ENCODE peak calls at places on chromosome 17, in eight cellular contexts. One of them, this sample, is unnamed.
A peak's percentile ranks its signal among the peaks of the same experiment; 100 is the strongest.

GRCh38 chr17:72665841-72666518 is 426.5 kb downstream of the SLC39A11 start:
- DNase-seq in transverse colon: no peak
- DNase-seq in uterus: no peak
- DNase-seq in thyroid gland: no peak
- DNase-seq in esophagus squamous epithelium: no peak
- DNase-seq in sigmoid colon: peak; percentile 34
- DNase-seq in ovary: no peak
- DNase-seq in A549: no peak
- DNase-seq in this sample: no peak

GRCh38 chr17:60364006-60364405 is 27.9 kb downstream of the USP32 start:
- DNase-seq in esophagus squamous epithelium: no peak
- DNase-seq in uterus: no peak
- DNase-seq in transverse colon: no peak
- DNase-seq in ovary: no peak
- DNase-seq in A549: no peak
- DNase-seq in sigmoid colon: no peak
- DNase-seq in thyroid gland: no peak
- DNase-seq in this sample: no peak

GRCh38 chr17:78378225-78379133 is at the start of gene PGS1:
- DNase-seq in A549: peak; percentile 81
- DNase-seq in ovary: peak; percentile 87
- DNase-seq in sigmoid colon: peak; percentile 88
- DNase-seq in uterus: peak; percentile 70
- DNase-seq in thyroid gland: peak; percentile 77
- DNase-seq in transverse colon: peak; percentile 85
- DNase-seq in esophagus squamous epithelium: no peak
- DNase-seq in this sample: peak; percentile 81

GRCh38 chr17:32927724-32928526 is at the start of gene TMEM98:
- DNase-seq in thyroid gland: peak; percentile 32
- DNase-seq in ovary: peak; percentile 80
- DNase-seq in sigmoid colon: no peak
- DNase-seq in transverse colon: peak; percentile 54
- DNase-seq in uterus: peak; percentile 34
- DNase-seq in A549: no peak
- DNase-seq in esophagus squamous epithelium: no peak
- DNase-seq in this sample: peak; percentile 38

GRCh38 chr17:49964539-49965521 is 4.2 kb upstream of the DLX4 start:
- DNase-seq in esophagus squamous epithelium: no peak
- DNase-seq in thyroid gland: no peak
- DNase-seq in A549: no peak
- DNase-seq in ovary: no peak
- DNase-seq in transverse colon: no peak
- DNase-seq in uterus: no peak
- DNase-seq in sigmoid colon: no peak
- DNase-seq in this sample: no peak

GRCh38 chr17:82820278-82821251 is 19.3 kb downstream of the ZNF750 start:
- DNase-seq in transverse colon: no peak
- DNase-seq in uterus: no peak
- DNase-seq in A549: peak; percentile 31
- DNase-seq in ovary: no peak
- DNase-seq in esophagus squamous epithelium: no peak
- DNase-seq in thyroid gland: no peak
- DNase-seq in sigmoid colon: no peak
- DNase-seq in this sample: no peak

GRCh38 chr17:81397314-81398169 is 2.3 kb downstream of the BAHCC1 start:
- DNase-seq in A549: peak; percentile 81
- DNase-seq in esophagus squamous epithelium: no peak
- DNase-seq in transverse colon: peak; percentile 47
- DNase-seq in uterus: no peak
- DNase-seq in sigmoid colon: no peak
- DNase-seq in thyroid gland: peak; percentile 59
- DNase-seq in ovary: no peak
- DNase-seq in this sample: no peak

GRCh38 chr17:82390015-82390859 is 18.7 kb downstream of the UTS2R start:
- DNase-seq in sigmoid colon: no peak
- DNase-seq in transverse colon: no peak
- DNase-seq in ovary: no peak
- DNase-seq in uterus: no peak
- DNase-seq in thyroid gland: no peak
- DNase-seq in A549: no peak
- DNase-seq in esophagus squamous epithelium: no peak
- DNase-seq in this sample: no peak

GRCh38 chr17:1362065-1362848 is 37.8 kb downstream of the YWHAE start:
- DNase-seq in sigmoid colon: no peak
- DNase-seq in thyroid gland: no peak
- DNase-seq in ovary: no peak
- DNase-seq in A549: no peak
- DNase-seq in transverse colon: no peak
- DNase-seq in esophagus squamous epithelium: no peak
- DNase-seq in uterus: no peak
- DNase-seq in this sample: no peak

GRCh38 chr17:60305141-60305540 is 86.8 kb downstream of the USP32 start:
- DNase-seq in ovary: no peak
- DNase-seq in uterus: no peak
- DNase-seq in A549: peak; percentile 17
- DNase-seq in transverse colon: no peak
- DNase-seq in thyroid gland: no peak
- DNase-seq in esophagus squamous epithelium: no peak
- DNase-seq in sigmoid colon: no peak
- DNase-seq in this sample: no peak

GRCh38 chr17:69047368-69048263 is 13.1 kb downstream of the ABCA9 start:
- DNase-seq in ovary: peak; percentile 70
- DNase-seq in esophagus squamous epithelium: no peak
- DNase-seq in transverse colon: peak; percentile 66
- DNase-seq in uterus: peak; percentile 86
- DNase-seq in A549: peak; percentile 25
- DNase-seq in thyroid gland: peak; percentile 22
- DNase-seq in sigmoid colon: peak; percentile 87
- DNase-seq in this sample: no peak

GRCh38 chr17:45228985-45229517 is 7.4 kb downstream of the FMNL1 start:
- DNase-seq in transverse colon: peak; percentile 87
- DNase-seq in sigmoid colon: peak; percentile 96
- DNase-seq in A549: peak; percentile 96
- DNase-seq in uterus: peak; percentile 87
- DNase-seq in esophagus squamous epithelium: no peak
- DNase-seq in ovary: peak; percentile 76
- DNase-seq in thyroid gland: peak; percentile 32
- DNase-seq in this sample: peak; percentile 80

GRCh38 chr17:82687375-82687861 is 11.1 kb downstream of the RAB40B start:
- DNase-seq in sigmoid colon: no peak
- DNase-seq in thyroid gland: no peak
- DNase-seq in uterus: no peak
- DNase-seq in A549: peak; percentile 83
- DNase-seq in ovary: no peak
- DNase-seq in esophagus squamous epithelium: no peak
- DNase-seq in transverse colon: no peak
- DNase-seq in this sample: no peak

GRCh38 chr17:80899402-80900268 is 92.0 kb upstream of the CHMP6 start:
- DNase-seq in A549: peak; percentile 60
- DNase-seq in esophagus squamous epithelium: no peak
- DNase-seq in ovary: no peak
- DNase-seq in thyroid gland: peak; percentile 25
- DNase-seq in uterus: no peak
- DNase-seq in transverse colon: peak; percentile 28
- DNase-seq in sigmoid colon: no peak
- DNase-seq in this sample: peak; percentile 75

GRCh38 chr17:27543464-27543856 is 87.2 kb downstream of the KSR1 start:
- DNase-seq in transverse colon: no peak
- DNase-seq in uterus: no peak
- DNase-seq in sigmoid colon: no peak
- DNase-seq in A549: no peak
- DNase-seq in thyroid gland: no peak
- DNase-seq in ovary: no peak
- DNase-seq in esophagus squamous epithelium: no peak
- DNase-seq in this sample: no peak

GRCh38 chr17:65538679-65539529 is 22.5 kb downstream of the AXIN2 start:
- DNase-seq in sigmoid colon: no peak
- DNase-seq in thyroid gland: no peak
- DNase-seq in A549: no peak
- DNase-seq in ovary: no peak
- DNase-seq in uterus: no peak
- DNase-seq in esophagus squamous epithelium: no peak
- DNase-seq in transverse colon: no peak
- DNase-seq in this sample: no peak

GRCh38 chr17:63431939-63432804 is 13.9 kb downstream of the CYB561 start:
- DNase-seq in transverse colon: peak; percentile 40
- DNase-seq in uterus: no peak
- DNase-seq in sigmoid colon: no peak
- DNase-seq in thyroid gland: no peak
- DNase-seq in A549: peak; percentile 67
- DNase-seq in esophagus squamous epithelium: no peak
- DNase-seq in ovary: peak; percentile 22
- DNase-seq in this sample: no peak

GRCh38 chr17:43015579-43015978 is 6.6 kb downstream of the VAT1 start:
- DNase-seq in thyroid gland: peak; percentile 25
- DNase-seq in uterus: peak; percentile 79
- DNase-seq in transverse colon: no peak
- DNase-seq in esophagus squamous epithelium: no peak
- DNase-seq in A549: no peak
- DNase-seq in sigmoid colon: peak; percentile 80
- DNase-seq in ovary: peak; percentile 69
- DNase-seq in this sample: no peak

GRCh38 chr17:10210151-10210574 is 11.8 kb upstream of the GAS7 start:
- DNase-seq in A549: no peak
- DNase-seq in esophagus squamous epithelium: no peak
- DNase-seq in transverse colon: peak; percentile 25
- DNase-seq in ovary: peak; percentile 43
- DNase-seq in thyroid gland: no peak
- DNase-seq in sigmoid colon: no peak
- DNase-seq in uterus: peak; percentile 42
- DNase-seq in this sample: no peak

GRCh38 chr17:58189436-58190146 is 2.9 kb upstream of the EPX start:
- DNase-seq in thyroid gland: peak; percentile 77
- DNase-seq in sigmoid colon: no peak
- DNase-seq in esophagus squamous epithelium: no peak
- DNase-seq in uterus: no peak
- DNase-seq in A549: peak; percentile 54
- DNase-seq in ovary: no peak
- DNase-seq in transverse colon: no peak
- DNase-seq in this sample: no peak

GRCh38 chr17:8360751-8361150 is 15.8 kb downstream of the KRABD2 start:
- DNase-seq in esophagus squamous epithelium: no peak
- DNase-seq in ovary: no peak
- DNase-seq in transverse colon: no peak
- DNase-seq in uterus: no peak
- DNase-seq in A549: no peak
- DNase-seq in thyroid gland: no peak
- DNase-seq in sigmoid colon: no peak
- DNase-seq in this sample: no peak
- TF ChIP-seq POLR2A in esophagus squamous epithelium: no peak
- TF ChIP-seq POLR2A in ovary: no peak
- TF ChIP-seq POLR2A in transverse colon: no peak
- TF ChIP-seq POLR2A in uterus: no peak
- TF ChIP-seq POLR2A in A549: no peak
- TF ChIP-seq POLR2A in thyroid gland: no peak
- TF ChIP-seq POLR2A in sigmoid colon: no peak
- TF ChIP-seq POLR2A in this sample: no peak

GRCh38 chr17:29710891-29711418 is 88.2 kb upstream of the CORO6 start:
- DNase-seq in sigmoid colon: no peak
- DNase-seq in ovary: no peak
- DNase-seq in A549: peak; percentile 53
- DNase-seq in transverse colon: no peak
- DNase-seq in thyroid gland: no peak
- DNase-seq in uterus: no peak
- DNase-seq in esophagus squamous epithelium: no peak
- DNase-seq in this sample: no peak
- TF ChIP-seq POLR2A in sigmoid colon: no peak
- TF ChIP-seq POLR2A in ovary: no peak
- TF ChIP-seq POLR2A in A549: no peak
- TF ChIP-seq POLR2A in transverse colon: no peak
- TF ChIP-seq POLR2A in thyroid gland: no peak
- TF ChIP-seq POLR2A in uterus: no peak
- TF ChIP-seq POLR2A in esophagus squamous epithelium: no peak
- TF ChIP-seq POLR2A in this sample: no peak

GRCh38 chr17:15885770-15886169 is 59.2 kb upstream of the ADORA2B start:
- DNase-seq in A549: no peak
- DNase-seq in thyroid gland: no peak
- DNase-seq in sigmoid colon: no peak
- DNase-seq in ovary: no peak
- DNase-seq in transverse colon: no peak
- DNase-seq in uterus: no peak
- DNase-seq in esophagus squamous epithelium: no peak
- DNase-seq in this sample: no peak

GRCh38 chr17:15884731-15885130 is 60.2 kb upstream of the ADORA2B start:
- DNase-seq in esophagus squamous epithelium: no peak
- DNase-seq in A549: no peak
- DNase-seq in sigmoid colon: no peak
- DNase-seq in transverse colon: no peak
- DNase-seq in thyroid gland: no peak
- DNase-seq in ovary: no peak
- DNase-seq in uterus: no peak
- DNase-seq in this sample: no peak

GRCh38 chr17:15882058-15882720 is 62.7 kb upstream of the ADORA2B start:
- DNase-seq in esophagus squamous epithelium: no peak
- DNase-seq in sigmoid colon: no peak
- DNase-seq in transverse colon: no peak
- DNase-seq in ovary: no peak
- DNase-seq in uterus: no peak
- DNase-seq in thyroid gland: no peak
- DNase-seq in A549: no peak
- DNase-seq in this sample: no peak

GRCh38 chr17:15882777-15883176 is 62.2 kb upstream of the ADORA2B start:
- DNase-seq in esophagus squamous epithelium: no peak
- DNase-seq in sigmoid colon: no peak
- DNase-seq in thyroid gland: no peak
- DNase-seq in uterus: no peak
- DNase-seq in transverse colon: no peak
- DNase-seq in ovary: no peak
- DNase-seq in A549: no peak
- DNase-seq in this sample: no peak

DNA sequence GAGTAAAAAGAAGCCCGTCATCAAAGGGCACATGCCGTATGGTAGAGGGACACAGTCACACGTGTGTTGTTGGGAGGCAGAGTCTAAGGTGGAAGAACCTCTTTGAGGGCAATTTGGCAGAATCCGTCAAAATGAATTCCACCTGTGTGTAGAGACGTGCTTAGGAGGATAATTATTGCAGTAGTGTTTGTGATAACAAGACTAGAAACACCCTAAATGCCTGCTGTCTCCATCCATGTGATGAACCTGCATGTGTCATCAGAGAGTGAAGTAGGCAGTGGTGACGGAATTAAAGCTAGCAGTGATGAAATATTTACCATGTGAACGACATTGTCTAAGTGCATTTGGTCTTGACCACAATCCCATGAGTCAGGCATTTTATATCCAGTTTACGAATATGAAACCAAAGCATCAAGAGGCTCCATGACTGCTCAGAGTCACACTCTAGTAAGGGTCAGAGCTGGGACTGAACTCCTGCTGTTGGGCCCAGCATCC is 61.3 kb upstream of the ADORA2B start:
- DNase-seq in thyroid gland: no peak
- DNase-seq in esophagus squamous epithelium: no peak
- DNase-seq in transverse colon: no peak
- DNase-seq in A549: peak; percentile 58
- DNase-seq in uterus: no peak
- DNase-seq in ovary: no peak
- DNase-seq in sigmoid colon: no peak
- DNase-seq in this sample: no peak
- TF ChIP-seq POLR2A in thyroid gland: no peak
- TF ChIP-seq POLR2A in esophagus squamous epithelium: no peak
- TF ChIP-seq POLR2A in transverse colon: no peak
- TF ChIP-seq POLR2A in A549: no peak
- TF ChIP-seq POLR2A in uterus: no peak
- TF ChIP-seq POLR2A in ovary: no peak
- TF ChIP-seq POLR2A in sigmoid colon: no peak
- TF ChIP-seq POLR2A in this sample: peak; percentile 39

GRCh38 chr17:7292194-7292593 is 2.2 kb downstream of the YBX2 start:
- DNase-seq in transverse colon: no peak
- DNase-seq in uterus: no peak
- DNase-seq in sigmoid colon: no peak
- DNase-seq in A549: no peak
- DNase-seq in ovary: no peak
- DNase-seq in thyroid gland: peak; percentile 31
- DNase-seq in esophagus squamous epithelium: no peak
- DNase-seq in this sample: no peak
- TF ChIP-seq POLR2A in transverse colon: no peak
- TF ChIP-seq POLR2A in uterus: no peak
- TF ChIP-seq POLR2A in sigmoid colon: no peak
- TF ChIP-seq POLR2A in A549: no peak
- TF ChIP-seq POLR2A in ovary: no peak
- TF ChIP-seq POLR2A in thyroid gland: no peak
- TF ChIP-seq POLR2A in esophagus squamous epithelium: no peak
- TF ChIP-seq POLR2A in this sample: no peak

This sample was measured in GM12891.